ENCODE peak calls at places on chromosomes 4 and X, in five cellular contexts. Y is fibroblast of the aortic adventitia, K is SJSA1, E is sigmoid colon, T is H7. Z is an unnamed sample.

GRCh38 chr4:108685036-108685686 is 34.8 kb downstream of the OSTC start:
- DNase-seq in T (no peak), Y (peak), E (no peak), K (no peak), Z (no peak)

GRCh38 chr4:10104991-10105276 is 11.7 kb downstream of the WDR1 start:
- DNase-seq in E (no peak), T (no peak), K (no peak), Y (no peak), Z (no peak)

GRCh38 chrX:50456712-50457484 is 13.7 kb downstream of the DGKK start:
- DNase-seq in Y (no peak), E (no peak), K (no peak), T (no peak), Z (peak)

GRCh38 chr4:81723927-81724587 is 252.3 kb upstream of the RASGEF1B start:
- DNase-seq in E (peak), K (no peak), T (no peak), Y (peak), Z (peak)

GRCh38 chrX:13102636-13103035 is 58.2 kb upstream of the FAM9C start:
- DNase-seq in E (no peak), K (no peak), Y (peak), T (no peak), Z (no peak)

GRCh38 chrX:100995469-100995868 is 26.0 kb downstream of the ARL13A start:
- DNase-seq in Y (peak), E (no peak), K (peak), T (no peak), Z (no peak)

GRCh38 chrX:17160971-17161370 is 214.0 kb upstream of the NHS start:
- DNase-seq in K (no peak), Y (no peak), T (peak), E (no peak), Z (no peak)

GRCh38 chr4:112270643-112271484 is 14.8 kb downstream of the TIFA start:
- DNase-seq in Y (peak), E (no peak), T (no peak), K (no peak), Z (no peak)

GRCh38 chrX:151675121-151675746 is 20.0 kb upstream of the PRRG3 start:
- DNase-seq in T (no peak), E (no peak), Y (no peak), K (no peak), Z (no peak)

GRCh38 chrX:153554519-153555167 is 37.2 kb downstream of the ATP2B3 start:
- DNase-seq in E (peak), T (peak), K (no peak), Y (peak), Z (peak)

GRCh38 chrX:17635231-17635630 is 102.1 kb upstream of the SCML1 start:
- DNase-seq in Y (no peak), E (no peak), T (peak), K (peak), Z (peak)

GRCh38 chr4:187370918-187371317 is 624.7 kb upstream of the ZFP42 start:
- DNase-seq in T (no peak), Y (no peak), K (no peak), E (no peak), Z (no peak)

GRCh38 chr4:100696531-100696930 is 178.7 kb upstream of the EMCN start:
- DNase-seq in E (no peak), K (no peak), Y (no peak), T (no peak), Z (no peak)

GRCh38 chrX:132489256-132490085 is 633 bp upstream of the MBNL3 start:
- DNase-seq in Y (peak), T (peak), K (no peak), E (peak), Z (peak)

GRCh38 chr4:125390126-125390525 is 75.4 kb downstream of the FAT4 start:
- DNase-seq in K (peak), T (no peak), E (no peak), Y (peak), Z (no peak)

GRCh38 chr4:53127365-53127764 is 238.5 kb downstream of the SCFD2 start:
- DNase-seq in Y (no peak), E (no peak), K (no peak), T (no peak), Z (no peak)

GRCh38 chr4:20248155-20248558 is 3.5 kb upstream of the SLIT2 start:
- DNase-seq in K (peak), Y (peak), T (peak), E (no peak), Z (peak)

GRCh38 chr4:113732923-113733527 is 28.5 kb downstream of the CAMK2D start:
- DNase-seq in T (no peak), K (no peak), E (no peak), Y (no peak), Z (no peak)

GRCh38 chr4:76960014-76960413 is 10.5 kb downstream of the SEPTIN11 start:
- DNase-seq in Y (no peak), T (no peak), E (no peak), K (no peak), Z (peak)

GRCh38 chrX:119983494-119983893 is 39.9 kb upstream of the NKAP start:
- DNase-seq in E (no peak), K (no peak), Y (no peak), T (no peak), Z (no peak)

GRCh38 chr4:155799794-155800123 is 40.9 kb downstream of the GUCY1B1 start:
- DNase-seq in T (no peak), E (no peak), Y (no peak), K (no peak), Z (no peak)

GRCh38 chrX:10135561-10136399 is 21.0 kb upstream of the CLCN4 start:
- DNase-seq in Y (no peak), T (no peak), K (no peak), E (no peak), Z (no peak)

GRCh38 chr4:85084371-85085170 is 118.1 kb upstream of the WDFY3 start:
- DNase-seq in K (no peak), E (no peak), Y (peak), T (peak), Z (peak)

GRCh38 chrX:153644356-153645125 is 2.5 kb upstream of the DUSP9 start:
- DNase-seq in Y (no peak), T (peak), K (peak), E (peak), Z (no peak)

GRCh38 chr4:110197421-110198398 is 705 bp downstream of the ELOVL6 start:
- DNase-seq in Y (peak), K (peak), E (peak), T (peak), Z (peak)

GRCh38 chrX:46676399-46677351 is 82.2 kb downstream of the SLC9A7 start:
- DNase-seq in E (no peak), K (no peak), T (no peak), Y (no peak), Z (no peak)

GRCh38 chrX:30283456-30284200 is 25.6 kb downstream of the NR0B1 start:
- DNase-seq in K (peak), Y (peak), T (no peak), E (no peak), Z (no peak)

GRCh38 chr4:8302331-8302730 is 32.8 kb downstream of the HTRA3 start:
- DNase-seq in Y (no peak), K (no peak), E (peak), T (no peak), Z (no peak)

GRCh38 chr4:158811704-158812103 is 42.9 kb downstream of the FNIP2 start:
- DNase-seq in E (no peak), T (no peak), K (no peak), Y (no peak), Z (no peak)

GRCh38 chr4:158808399-158808798 is 39.6 kb downstream of the FNIP2 start:
- DNase-seq in Y (no peak), T (no peak), E (no peak), K (no peak), Z (no peak)

GRCh38 chr4:158811216-158811540 is 42.4 kb downstream of the FNIP2 start:
- DNase-seq in Y (no peak), E (no peak), K (no peak), T (no peak), Z (no peak)

GRCh38 chr4:158810487-158811215 is 41.8 kb downstream of the FNIP2 start:
- DNase-seq in T (no peak), E (peak), K (peak), Y (peak), Z (peak)

GRCh38 chr4:158809611-158810486 is 41.0 kb downstream of the FNIP2 start:
- DNase-seq in E (no peak), Y (peak), T (no peak), K (peak), Z (peak)
- H3K4me3 ChIP-seq in E (no peak), Y (no peak), T (no peak), K (no peak), Z (no peak)

DNA sequence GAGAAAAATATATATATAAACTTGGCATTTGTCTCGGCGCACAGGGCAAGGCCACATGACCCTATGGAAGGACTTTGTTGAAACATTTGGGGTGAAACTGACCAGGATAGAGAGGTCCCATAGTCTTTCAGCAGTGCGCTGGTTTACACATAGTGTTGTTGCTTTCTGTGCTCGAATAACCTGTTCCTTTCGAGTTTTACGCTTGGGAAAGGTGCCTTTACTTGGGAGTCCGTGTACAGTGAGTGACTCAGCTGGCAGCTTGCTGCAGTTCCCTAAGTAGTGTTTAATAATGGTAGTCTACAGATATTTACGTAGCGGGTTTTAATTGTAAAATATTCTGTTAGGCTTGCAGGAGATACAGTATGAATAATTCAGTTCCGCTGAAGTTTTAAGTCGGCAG is 578 bp downstream of the APOOL start:
- DNase-seq in E (no peak), Y (peak), K (no peak), T (no peak), Z (peak)
- H3K4me3 ChIP-seq in E (peak), Y (peak), K (peak), T (peak), Z (peak)

DNA sequence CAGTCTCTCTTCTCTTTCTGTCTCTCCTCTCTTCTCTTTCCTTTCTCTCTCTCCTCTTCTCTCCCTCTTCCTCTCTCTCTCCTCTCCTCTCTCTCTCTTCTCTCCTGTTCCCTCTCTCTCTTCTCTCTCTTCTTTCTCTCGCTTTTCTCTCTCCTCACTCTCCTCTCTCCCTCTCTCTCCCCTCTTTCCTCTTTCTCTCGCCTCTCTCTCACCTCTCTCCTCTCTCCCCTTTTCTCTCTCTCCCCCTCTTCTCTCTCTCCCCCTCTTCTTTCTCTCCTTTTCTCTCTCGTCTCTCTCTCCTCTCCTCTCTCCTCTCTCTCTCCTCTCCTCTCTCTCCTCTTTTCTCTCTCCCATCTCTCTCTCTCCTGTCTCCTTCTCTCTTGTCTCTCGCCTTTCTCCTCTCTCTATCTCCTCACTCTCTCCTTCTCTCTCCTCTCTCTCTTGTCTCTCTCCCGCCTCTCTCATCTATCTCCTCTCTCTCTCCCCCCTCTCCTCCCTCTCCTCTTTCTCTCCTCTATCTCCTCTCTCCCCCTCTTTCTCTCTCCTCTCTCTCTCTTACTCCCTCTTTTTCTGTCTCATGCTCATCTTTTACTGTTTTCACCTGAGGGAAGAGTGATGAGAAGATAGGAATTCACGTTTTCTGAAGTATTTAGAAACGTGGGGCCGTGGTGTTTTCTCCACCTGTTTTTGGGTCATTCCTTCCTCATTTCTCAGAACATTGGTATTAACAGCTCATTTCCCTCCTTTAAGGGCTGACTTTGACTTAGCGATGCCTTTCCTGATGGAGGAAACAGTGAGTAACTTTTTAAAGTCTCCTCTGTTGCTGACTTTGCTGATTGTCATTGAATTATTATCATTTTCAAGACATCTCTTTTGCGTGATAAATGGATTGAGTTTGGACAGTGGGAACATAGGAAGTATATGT is 80.6 kb upstream of the CD99 start:
- DNase-seq in T (no peak), E (no peak), Y (peak), K (no peak), Z (peak)
- H3K4me3 ChIP-seq in T (peak), E (peak), Y (peak), K (peak), Z (peak)

GRCh38 chr4:87165886-87166285 is 54.5 kb downstream of the KLHL8 start:
- DNase-seq in Y (no peak), K (no peak), T (no peak), E (no peak), Z (peak)

GRCh38 chr4:87171944-87172343 is 48.5 kb downstream of the KLHL8 start:
- DNase-seq in E (no peak), K (no peak), T (no peak), Y (no peak), Z (no peak)

DNA sequence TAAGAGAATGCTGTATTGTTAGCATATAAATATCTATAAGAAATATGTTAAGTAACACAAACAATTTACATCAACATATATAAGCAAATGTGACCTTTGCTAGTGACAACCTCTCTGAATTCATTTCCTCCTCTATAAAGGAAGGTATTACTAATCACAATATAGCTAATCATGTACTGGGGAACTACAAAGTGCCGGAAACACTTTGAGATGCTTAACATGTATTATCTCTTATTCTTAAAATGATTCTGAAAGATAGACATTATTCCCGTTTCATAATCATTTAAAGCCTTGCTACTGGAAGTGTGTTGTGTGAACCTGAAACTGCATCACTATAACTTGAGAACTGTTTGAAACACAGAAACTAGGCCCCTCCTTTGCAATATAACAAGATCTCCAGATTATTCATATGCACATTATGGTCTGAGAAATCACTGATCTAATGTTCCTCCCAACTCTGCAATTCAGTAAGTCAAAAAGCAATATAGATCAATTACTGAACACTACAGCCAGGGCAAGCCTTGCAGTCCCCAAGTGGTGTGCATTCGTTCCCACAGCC is 54.0 kb downstream of the KLHL8 start:
- DNase-seq in K (no peak), Y (no peak), T (no peak), E (no peak), Z (peak)
- H3K4me3 ChIP-seq in K (no peak), Y (no peak), T (no peak), E (no peak), Z (no peak)

GRCh38 chr4:1170156-1170804 is 2.1 kb downstream of the SPON2 start:
- DNase-seq in T (peak), Y (no peak), K (no peak), E (peak), Z (no peak)

GRCh38 chr4:1172228-1172851 is at the start of gene SPON2:
- DNase-seq in K (no peak), Y (no peak), T (peak), E (peak), Z (no peak)

GRCh38 chr4:1170805-1171305 is 1.5 kb downstream of the SPON2 start:
- DNase-seq in Y (no peak), K (no peak), E (peak), T (no peak), Z (no peak)

GRCh38 chr4:1172971-1173757 is 781 bp upstream of the SPON2 start:
- DNase-seq in T (no peak), Y (peak), K (no peak), E (peak), Z (no peak)

GRCh38 chr4:1171306-1172227 is 816 bp downstream of the SPON2 start:
- DNase-seq in Y (no peak), E (peak), K (no peak), T (peak), Z (no peak)
- H3K4me3 ChIP-seq in Y (peak), E (peak), K (no peak), T (peak), Z (no peak)

GRCh38 chrX:145817299-145817665 is 347 bp upstream of the SLITRK2 start:
- DNase-seq in T (no peak), E (no peak), K (no peak), Y (no peak), Z (no peak)
- H3K4me3 ChIP-seq in T (peak), E (no peak), K (no peak), Y (no peak), Z (no peak)

Z was measured in small intestine.